ENCODE peak calls at places on chromosomes 13 and 19, in eight cellular contexts. R is OCI-LY7, D is hepatocyte, U is GM23338, O is PC-3, B is PC-9, X is HCT116, T is Karpas-422. C is an unnamed sample. For H3K9me2, the result is how much of the 10 kb centered on the place peaks cover.

GRCh38 chr13:110109140-110109783 is 197.7 kb downstream of the COL4A1 start:
- DNase-seq in R (no peak), D (no peak), U (no peak), O (no peak), B (no peak), X (no peak), T (no peak), C (no peak)

GRCh38 chr13:46288570-46289259 is 77.0 kb downstream of the LRRC63 start:
- DNase-seq in R (peak), D (peak), U (peak), O (peak), B (no peak), X (peak), T (peak), C (peak)

GRCh38 chr19:45569619-45570421 is 14.8 kb downstream of the OPA3 start:
- DNase-seq in R (peak), D (peak), U (peak), O (peak), B (peak), X (peak), T (peak), C (peak)

GRCh38 chr13:42991892-42992584 is at the start of gene EPSTI1:
- DNase-seq in R (peak), D (peak), U (peak), O (peak), B (peak), X (no peak), T (peak), C (peak)

GRCh38 chr13:91690944-91691343 is 292.5 kb downstream of the GPC5 start:
- DNase-seq in R (no peak), D (no peak), U (no peak), O (no peak), B (no peak), X (no peak), T (no peak), C (no peak)

GRCh38 chr13:105334211-105334610 is 1201.3 kb downstream of the EFNB2 start:
- DNase-seq in R (no peak), D (no peak), U (no peak), O (no peak), B (no peak), X (no peak), T (no peak), C (no peak)

GRCh38 chr19:55406869-55407624 is 541 bp downstream of the UBE2S start:
- DNase-seq in R (peak), D (peak), U (no peak), O (no peak), B (peak), X (no peak), T (peak), C (peak)

GRCh38 chr13:44306401-44307192 is 67.0 kb upstream of the SERP2 start:
- DNase-seq in R (no peak), D (peak), U (peak), O (peak), B (peak), X (peak), T (no peak), C (peak)

DNA sequence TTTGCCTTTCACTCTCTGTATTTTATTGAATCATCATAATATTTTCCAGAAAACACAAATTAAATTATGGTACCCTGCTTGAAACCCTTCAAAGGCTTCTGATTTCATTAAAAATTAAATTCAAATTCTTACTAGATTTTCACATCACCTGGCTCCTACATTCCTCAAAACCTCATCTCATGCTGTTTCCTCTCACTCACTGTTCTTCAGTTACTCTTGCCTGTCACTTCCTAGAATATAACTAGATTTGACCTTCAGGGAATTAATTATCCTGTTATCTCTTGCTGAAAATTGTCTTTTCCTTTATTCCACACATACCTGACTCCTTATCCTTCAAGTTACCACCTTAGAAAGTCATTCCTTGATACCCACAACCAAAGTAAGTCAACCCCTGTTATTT is 2294.7 kb downstream of the PCDH9 start:
- DNase-seq in R (no peak), D (no peak), U (no peak), O (no peak), B (no peak), X (no peak), T (no peak), C (no peak)
- H3K9me2 ChIP-seq in R (under half), D (under half), U (under half), O (under half), B (under half), X (under half), T (under half), C (under half)

DNA sequence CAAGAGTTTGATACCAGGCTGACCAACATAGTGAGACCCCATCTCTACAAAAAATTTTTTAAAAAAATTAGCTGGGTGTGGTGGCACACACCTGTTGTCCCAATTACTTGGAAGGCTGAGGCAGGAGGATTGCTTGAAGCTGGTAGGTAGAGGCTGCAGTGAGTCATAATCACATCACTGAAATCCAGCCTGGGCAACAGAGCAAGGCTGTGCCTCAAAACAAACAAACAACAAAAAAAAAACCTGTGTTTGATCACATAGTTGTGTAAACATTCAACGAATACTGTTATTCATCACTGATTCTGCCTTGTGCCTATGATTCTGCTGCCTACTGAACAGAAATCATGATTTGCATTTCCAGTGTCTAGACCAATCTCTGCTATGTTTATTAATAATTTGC is 134.0 kb downstream of the TBC1D4 start:
- DNase-seq in R (no peak), D (no peak), U (no peak), O (peak), B (no peak), X (no peak), T (no peak), C (no peak)
- H3K9me2 ChIP-seq in R (under half), D (under half), U (under half), O (under half), B (under half), X (under half), T (under half), C (under half)

DNA sequence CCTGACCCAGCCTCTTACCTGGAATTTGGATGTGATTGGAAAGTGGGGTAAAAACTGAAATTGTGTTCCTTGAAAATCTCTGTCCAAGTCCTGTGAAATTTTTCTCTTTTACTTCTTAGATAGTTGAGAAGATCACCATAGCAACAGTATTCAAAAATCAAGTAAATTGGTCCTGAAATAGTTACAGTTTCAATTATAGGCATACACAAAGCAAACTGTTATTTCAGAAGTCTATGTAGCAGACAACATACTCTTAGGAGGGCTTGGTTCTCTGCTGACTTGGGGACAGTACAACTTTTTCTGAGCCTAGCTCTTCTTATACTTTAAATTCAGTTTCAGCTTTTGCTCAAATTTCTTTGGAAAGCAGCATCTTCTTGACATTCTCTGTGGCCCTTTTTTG is 38.6 kb upstream of the URAD start:
- DNase-seq in R (no peak), D (no peak), U (no peak), O (no peak), B (no peak), X (no peak), T (no peak), C (no peak)
- H3K9me2 ChIP-seq in R (under half), D (under half), U (under half), O (under half), B (under half), X (under half), T (under half), C (under half)

DNA sequence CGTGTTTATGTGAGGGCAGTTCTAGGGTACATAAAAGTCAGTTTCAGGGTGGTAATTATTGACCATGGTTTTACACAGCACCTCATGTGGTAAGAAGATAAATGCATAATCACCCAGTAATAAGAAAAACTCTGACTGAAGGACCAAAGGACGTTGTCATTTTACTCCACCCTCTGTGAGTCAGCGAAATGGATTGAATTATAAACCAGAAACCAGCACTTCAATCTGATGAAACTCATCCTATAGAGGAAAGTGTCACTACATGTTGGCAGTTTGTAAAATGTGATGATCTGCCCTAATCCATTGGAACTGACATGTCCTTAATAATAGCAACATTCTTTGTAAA is 406.8 kb downstream of the KLF5 start:
- DNase-seq in R (no peak), D (peak), U (no peak), O (peak), B (peak), X (peak), T (no peak), C (peak)
- H3K9me2 ChIP-seq in R (under half), D (under half), U (under half), O (under half), B (under half), X (under half), T (under half), C (under half)

GRCh38 chr19:49874503-49875157 is 2.5 kb downstream of the AKT1S1 start:
- DNase-seq in R (no peak), D (no peak), U (no peak), O (peak), B (no peak), X (no peak), T (no peak), C (no peak)

GRCh38 chr19:49875177-49875576 is 2.0 kb downstream of the AKT1S1 start:
- DNase-seq in R (no peak), D (no peak), U (no peak), O (no peak), B (no peak), X (no peak), T (no peak), C (no peak)

GRCh38 chr19:49876422-49877019 is 634 bp downstream of the AKT1S1 start:
- DNase-seq in R (peak), D (peak), U (peak), O (peak), B (peak), X (peak), T (peak), C (peak)

GRCh38 chr19:49877020-49877878 is at the start of the genes AKT1S1 and TBC1D17:
- DNase-seq in R (peak), D (peak), U (peak), O (peak), B (peak), X (peak), T (peak), C (peak)

DNA sequence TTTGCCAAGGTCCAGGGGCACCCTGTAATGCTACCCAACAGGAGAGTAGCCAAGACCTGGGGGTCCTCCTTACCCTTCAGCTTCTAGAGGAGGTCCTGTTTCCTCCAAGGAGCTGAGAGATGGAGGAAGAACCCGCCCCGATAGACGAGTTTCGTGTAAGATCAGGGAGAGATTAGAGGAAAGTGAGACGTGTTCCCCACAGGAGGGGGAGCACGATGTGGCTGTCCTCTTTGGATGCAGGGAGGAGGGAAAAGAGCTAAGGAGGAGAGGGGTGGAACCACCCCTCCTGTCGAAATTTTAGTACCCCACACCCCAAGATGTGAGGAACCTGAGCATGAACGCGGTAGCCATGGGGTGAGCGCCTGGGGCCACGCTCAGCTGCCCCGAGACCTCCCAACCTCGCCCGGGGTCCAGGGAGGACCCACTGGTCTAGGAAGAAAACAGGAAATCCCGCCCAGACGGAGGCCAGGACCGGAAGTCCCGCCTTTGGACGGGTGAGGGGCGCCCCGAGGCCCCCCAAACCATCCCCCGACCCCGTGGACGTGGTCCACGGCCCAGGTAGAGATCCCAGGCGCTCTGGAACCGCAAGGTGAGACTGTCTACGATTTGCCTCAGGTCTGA is 1.2 kb downstream of the AKT1S1 start:
- DNase-seq in R (peak), D (peak), U (peak), O (peak), B (no peak), X (no peak), T (peak), C (peak)
- H3K9me2 ChIP-seq in R (under half), D (under half), U (under half), O (under half), B (under half), X (under half), T (under half), C (under half)

DNA sequence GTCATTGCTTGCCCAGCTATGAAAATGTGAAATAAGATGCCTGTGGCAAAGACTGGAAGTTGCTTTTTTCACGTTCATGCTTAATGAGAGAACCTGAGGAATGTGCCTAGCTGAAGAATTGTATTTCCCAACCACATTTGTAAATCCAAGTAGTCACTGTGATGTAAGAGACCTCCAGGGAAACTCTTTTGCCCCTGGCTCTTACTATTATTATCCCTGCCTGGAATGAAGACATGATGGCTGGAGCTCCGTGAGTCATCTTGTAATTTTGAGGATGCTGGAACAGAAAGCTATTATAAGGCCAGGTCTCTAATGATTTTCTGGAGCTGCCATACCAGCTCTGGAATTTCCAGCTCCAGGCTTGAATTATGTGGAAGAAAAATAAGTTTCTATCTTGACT is 894.3 kb downstream of the DIAPH3 start:
- DNase-seq in R (no peak), D (no peak), U (peak), O (no peak), B (no peak), X (no peak), T (no peak), C (peak)
- H3K9me2 ChIP-seq in R (under half), D (under half), U (under half), O (under half), B (under half), X (under half), T (under half), C (under half)